ENCODE peak calls at places on chromosomes 2 and 18, in eight cellular contexts. One of them, this sample, is unnamed.

GRCh38 chr2:181750305-181750704 is 70.0 kb upstream of the NEUROD1 start:
- DNase-seq in activated naive CD4-positive, alpha-beta T cell treated with anti-CD3 and anti-CD28 coated beads, Interleukin-2, amount 50 U/mL, for 72 hours: no peak
- DNase-seq in EL: no peak
- DNase-seq in COR-L47: no peak
- DNase-seq in T-helper 22 cell: no peak
- DNase-seq in adipocyte: no peak
- DNase-seq in HuH-7.5: no peak
- DNase-seq in bronchial epithelial cell: no peak
- DNase-seq in this sample: no peak

GRCh38 chr2:159769147-159769546 is 28.9 kb downstream of the CD302 start:
- DNase-seq in activated naive CD4-positive, alpha-beta T cell treated with anti-CD3 and anti-CD28 coated beads, Interleukin-2, amount 50 U/mL, for 72 hours: no peak
- DNase-seq in bronchial epithelial cell: no peak
- DNase-seq in T-helper 22 cell: no peak
- DNase-seq in COR-L47: no peak
- DNase-seq in EL: no peak
- DNase-seq in adipocyte: no peak
- DNase-seq in HuH-7.5: no peak
- DNase-seq in this sample: no peak

GRCh38 chr18:49813071-49813320 is 337 bp downstream of the ACAA2 start:
- DNase-seq in bronchial epithelial cell: peak
- DNase-seq in EL: peak
- DNase-seq in activated naive CD4-positive, alpha-beta T cell treated with anti-CD3 and anti-CD28 coated beads, Interleukin-2, amount 50 U/mL, for 72 hours: no peak
- DNase-seq in COR-L47: no peak
- DNase-seq in HuH-7.5: peak
- DNase-seq in T-helper 22 cell: no peak
- DNase-seq in adipocyte: peak
- DNase-seq in this sample: peak

GRCh38 chr18:60684843-60685513 is 312.4 kb upstream of the MC4R start:
- DNase-seq in HuH-7.5: no peak
- DNase-seq in EL: peak
- DNase-seq in T-helper 22 cell: no peak
- DNase-seq in COR-L47: peak
- DNase-seq in bronchial epithelial cell: peak
- DNase-seq in activated naive CD4-positive, alpha-beta T cell treated with anti-CD3 and anti-CD28 coated beads, Interleukin-2, amount 50 U/mL, for 72 hours: no peak
- DNase-seq in adipocyte: peak
- DNase-seq in this sample: no peak

GRCh38 chr2:102494570-102494969 is 21.5 kb downstream of the SLC9A4 start:
- DNase-seq in T-helper 22 cell: no peak
- DNase-seq in adipocyte: no peak
- DNase-seq in bronchial epithelial cell: no peak
- DNase-seq in HuH-7.5: no peak
- DNase-seq in EL: no peak
- DNase-seq in COR-L47: no peak
- DNase-seq in activated naive CD4-positive, alpha-beta T cell treated with anti-CD3 and anti-CD28 coated beads, Interleukin-2, amount 50 U/mL, for 72 hours: no peak
- DNase-seq in this sample: no peak

GRCh38 chr2:191665286-191665685 is 12.7 kb upstream of the NABP1 start:
- DNase-seq in EL: peak
- DNase-seq in activated naive CD4-positive, alpha-beta T cell treated with anti-CD3 and anti-CD28 coated beads, Interleukin-2, amount 50 U/mL, for 72 hours: no peak
- DNase-seq in adipocyte: no peak
- DNase-seq in HuH-7.5: no peak
- DNase-seq in COR-L47: no peak
- DNase-seq in bronchial epithelial cell: peak
- DNase-seq in T-helper 22 cell: no peak
- DNase-seq in this sample: no peak

GRCh38 chr2:26847663-26848335 is at the start of gene DPYSL5:
- DNase-seq in activated naive CD4-positive, alpha-beta T cell treated with anti-CD3 and anti-CD28 coated beads, Interleukin-2, amount 50 U/mL, for 72 hours: peak
- DNase-seq in adipocyte: peak
- DNase-seq in EL: no peak
- DNase-seq in bronchial epithelial cell: no peak
- DNase-seq in HuH-7.5: peak
- DNase-seq in COR-L47: peak
- DNase-seq in T-helper 22 cell: no peak
- DNase-seq in this sample: peak

GRCh38 chr2:205161156-205161555 is 521.1 kb upstream of the NRP2 start:
- DNase-seq in HuH-7.5: no peak
- DNase-seq in bronchial epithelial cell: no peak
- DNase-seq in activated naive CD4-positive, alpha-beta T cell treated with anti-CD3 and anti-CD28 coated beads, Interleukin-2, amount 50 U/mL, for 72 hours: no peak
- DNase-seq in EL: no peak
- DNase-seq in COR-L47: no peak
- DNase-seq in T-helper 22 cell: no peak
- DNase-seq in adipocyte: no peak
- DNase-seq in this sample: no peak

GRCh38 chr2:142707318-142707717 is 170.1 kb upstream of the KYNU start:
- DNase-seq in COR-L47: no peak
- DNase-seq in EL: no peak
- DNase-seq in bronchial epithelial cell: no peak
- DNase-seq in adipocyte: no peak
- DNase-seq in activated naive CD4-positive, alpha-beta T cell treated with anti-CD3 and anti-CD28 coated beads, Interleukin-2, amount 50 U/mL, for 72 hours: no peak
- DNase-seq in T-helper 22 cell: no peak
- DNase-seq in HuH-7.5: no peak
- DNase-seq in this sample: no peak

GRCh38 chr18:79935499-79935898 is 16.0 kb downstream of the SLC66A2 start:
- DNase-seq in adipocyte: no peak
- DNase-seq in bronchial epithelial cell: no peak
- DNase-seq in COR-L47: no peak
- DNase-seq in activated naive CD4-positive, alpha-beta T cell treated with anti-CD3 and anti-CD28 coated beads, Interleukin-2, amount 50 U/mL, for 72 hours: no peak
- DNase-seq in EL: no peak
- DNase-seq in HuH-7.5: no peak
- DNase-seq in T-helper 22 cell: no peak
- DNase-seq in this sample: no peak

GRCh38 chr2:233273120-233273519 is 21.6 kb downstream of the ATG16L1 start:
- DNase-seq in adipocyte: no peak
- DNase-seq in T-helper 22 cell: no peak
- DNase-seq in COR-L47: no peak
- DNase-seq in EL: no peak
- DNase-seq in HuH-7.5: no peak
- DNase-seq in activated naive CD4-positive, alpha-beta T cell treated with anti-CD3 and anti-CD28 coated beads, Interleukin-2, amount 50 U/mL, for 72 hours: peak
- DNase-seq in bronchial epithelial cell: no peak
- DNase-seq in this sample: no peak

GRCh38 chr18:48402953-48403352 is 6.2 kb downstream of the ZBTB7C start:
- DNase-seq in bronchial epithelial cell: no peak
- DNase-seq in EL: no peak
- DNase-seq in COR-L47: no peak
- DNase-seq in T-helper 22 cell: no peak
- DNase-seq in adipocyte: peak
- DNase-seq in HuH-7.5: no peak
- DNase-seq in activated naive CD4-positive, alpha-beta T cell treated with anti-CD3 and anti-CD28 coated beads, Interleukin-2, amount 50 U/mL, for 72 hours: no peak
- DNase-seq in this sample: no peak

GRCh38 chr2:236691799-236692167 is 122.2 kb downstream of the ACKR3 start:
- DNase-seq in EL: peak
- DNase-seq in T-helper 22 cell: no peak
- DNase-seq in bronchial epithelial cell: peak
- DNase-seq in COR-L47: no peak
- DNase-seq in adipocyte: no peak
- DNase-seq in HuH-7.5: no peak
- DNase-seq in activated naive CD4-positive, alpha-beta T cell treated with anti-CD3 and anti-CD28 coated beads, Interleukin-2, amount 50 U/mL, for 72 hours: no peak
- DNase-seq in this sample: no peak

GRCh38 chr2:74715071-74715791 is 61.2 kb downstream of the SEMA4F start:
- DNase-seq in adipocyte: peak
- DNase-seq in T-helper 22 cell: peak
- DNase-seq in bronchial epithelial cell: peak
- DNase-seq in EL: peak
- DNase-seq in activated naive CD4-positive, alpha-beta T cell treated with anti-CD3 and anti-CD28 coated beads, Interleukin-2, amount 50 U/mL, for 72 hours: peak
- DNase-seq in COR-L47: peak
- DNase-seq in HuH-7.5: peak
- DNase-seq in this sample: peak

GRCh38 chr2:26033270-26033768 is 565 bp upstream of the RAB10 start:
- DNase-seq in COR-L47: peak
- DNase-seq in bronchial epithelial cell: peak
- DNase-seq in activated naive CD4-positive, alpha-beta T cell treated with anti-CD3 and anti-CD28 coated beads, Interleukin-2, amount 50 U/mL, for 72 hours: no peak
- DNase-seq in HuH-7.5: peak
- DNase-seq in adipocyte: peak
- DNase-seq in T-helper 22 cell: no peak
- DNase-seq in EL: peak
- DNase-seq in this sample: peak

GRCh38 chr2:26770986-26771586 is 7.0 kb downstream of the SLC35F6 start:
- DNase-seq in HuH-7.5: no peak
- DNase-seq in COR-L47: no peak
- DNase-seq in EL: peak
- DNase-seq in adipocyte: peak
- DNase-seq in activated naive CD4-positive, alpha-beta T cell treated with anti-CD3 and anti-CD28 coated beads, Interleukin-2, amount 50 U/mL, for 72 hours: no peak
- DNase-seq in T-helper 22 cell: no peak
- DNase-seq in bronchial epithelial cell: peak
- DNase-seq in this sample: no peak

GRCh38 chr2:162196611-162197010 is 44.6 kb upstream of the GCG start:
- DNase-seq in EL: peak
- DNase-seq in activated naive CD4-positive, alpha-beta T cell treated with anti-CD3 and anti-CD28 coated beads, Interleukin-2, amount 50 U/mL, for 72 hours: no peak
- DNase-seq in bronchial epithelial cell: peak
- DNase-seq in adipocyte: peak
- DNase-seq in T-helper 22 cell: no peak
- DNase-seq in COR-L47: no peak
- DNase-seq in HuH-7.5: no peak
- DNase-seq in this sample: no peak

GRCh38 chr18:42477261-42477660 is 522.2 kb downstream of the PIK3C3 start:
- DNase-seq in COR-L47: no peak
- DNase-seq in bronchial epithelial cell: no peak
- DNase-seq in adipocyte: no peak
- DNase-seq in HuH-7.5: no peak
- DNase-seq in T-helper 22 cell: no peak
- DNase-seq in activated naive CD4-positive, alpha-beta T cell treated with anti-CD3 and anti-CD28 coated beads, Interleukin-2, amount 50 U/mL, for 72 hours: no peak
- DNase-seq in EL: no peak
- DNase-seq in this sample: no peak

GRCh38 chr2:64204716-64205115 is 60.5 kb upstream of the PELI1 start:
- DNase-seq in bronchial epithelial cell: no peak
- DNase-seq in T-helper 22 cell: no peak
- DNase-seq in HuH-7.5: no peak
- DNase-seq in adipocyte: no peak
- DNase-seq in COR-L47: no peak
- DNase-seq in EL: no peak
- DNase-seq in activated naive CD4-positive, alpha-beta T cell treated with anti-CD3 and anti-CD28 coated beads, Interleukin-2, amount 50 U/mL, for 72 hours: no peak
- DNase-seq in this sample: no peak